ENCODE peak calls at places on chromosomes 2 and 18, in seven cellular contexts. B is adrenal gland, V is cardiac muscle cell, C is body of pancreas, H is left ventricle myocardium inferior, U is breast epithelium, A is SK-N-SH. K is an unnamed sample.

GRCh38 chr18:48529796-48530195 is 9.0 kb upstream of the CTIF start:
- DNase-seq in B (no peak), V (peak; percentile 48), C (no peak), H (no peak), U (no peak), A (no peak), K (no peak)

GRCh38 chr2:196268538-196269338 is 97.4 kb upstream of the STK17B start:
- DNase-seq in B (peak; percentile 53), V (no peak), C (no peak), H (no peak), U (no peak), A (no peak), K (no peak)

GRCh38 chr18:12702221-12703095 is at the start of the genes CEP76 and PSMG2:
- DNase-seq in B (peak; percentile 87), V (peak; percentile 95), C (peak; percentile 85), H (peak; percentile 94), U (peak; percentile 71), A (peak; percentile 96), K (peak; percentile 64)

GRCh38 chr2:75602724-75603342 is 42.1 kb upstream of the EVA1A start:
- DNase-seq in B (no peak), V (peak; percentile 57), C (no peak), H (no peak), U (peak; percentile 80), A (no peak), K (no peak)

GRCh38 chr18:71799016-71799673 is 745.0 kb downstream of the CBLN2 start:
- DNase-seq in B (no peak), V (no peak), C (no peak), H (no peak), U (no peak), A (no peak), K (no peak)

GRCh38 chr18:10424576-10425314 is 29.7 kb upstream of the APCDD1 start:
- DNase-seq in B (peak; percentile 50), V (peak; percentile 58), C (no peak), H (peak; percentile 51), U (no peak), A (no peak), K (no peak)

GRCh38 chr2:177393381-177393780 is 808 bp downstream of the AGPS start:
- DNase-seq in B (no peak), V (no peak), C (no peak), H (no peak), U (no peak), A (peak; percentile 25), K (no peak)

GRCh38 chr2:101047075-101047766 is 45.1 kb downstream of the RPL31 start:
- DNase-seq in B (peak; percentile 43), V (peak; percentile 29), C (peak; percentile 58), H (no peak), U (peak; percentile 76), A (no peak), K (no peak)

GRCh38 chr2:240170354-240170735 is 29.9 kb upstream of the OTOS start:
- DNase-seq in B (no peak), V (peak; percentile 6), C (no peak), H (no peak), U (no peak), A (no peak), K (no peak)

DNA sequence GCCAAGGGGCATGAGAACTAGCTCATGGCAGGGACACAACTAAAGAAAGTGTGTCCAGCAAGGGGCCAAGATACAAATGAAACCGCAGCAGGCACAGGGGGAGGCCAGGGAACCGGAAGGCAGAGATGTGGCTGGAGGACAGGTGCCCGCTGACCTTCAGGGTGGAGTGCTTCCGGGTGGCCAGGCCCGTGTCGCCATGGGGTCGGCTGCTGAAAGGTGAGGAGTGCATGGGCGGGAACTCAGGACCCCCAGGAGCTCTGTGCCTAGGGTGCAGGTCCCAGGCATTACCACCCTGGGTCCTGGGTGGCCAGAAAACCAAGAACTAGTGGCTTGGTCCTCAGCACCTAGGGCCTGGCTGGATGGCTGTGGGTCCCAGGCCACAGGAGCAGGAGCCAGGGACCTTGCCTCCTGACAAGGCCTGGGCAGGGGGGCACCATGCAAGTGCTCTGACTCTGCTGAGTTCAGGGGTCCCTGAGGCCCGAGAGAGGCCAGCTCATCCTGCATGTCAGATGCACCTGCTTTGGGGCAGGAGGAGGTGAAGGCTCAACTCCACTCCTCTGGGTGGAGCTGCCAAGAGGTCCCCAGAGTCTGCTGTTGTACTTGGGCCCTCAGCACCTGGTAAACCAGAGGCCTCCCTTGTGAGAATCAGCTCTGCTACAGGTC is 50.9 kb downstream of the CENPO start:
- DNase-seq in B (no peak), V (no peak), C (no peak), H (peak; percentile 4), U (no peak), A (no peak), K (no peak)
- H3K4me3 ChIP-seq in B (no peak overlapping the region), V (no peak overlapping the region), C (no peak overlapping the region), H (no peak overlapping the region), U (no peak overlapping the region), A (no peak overlapping the region), K (no peak overlapping the region)

DNA sequence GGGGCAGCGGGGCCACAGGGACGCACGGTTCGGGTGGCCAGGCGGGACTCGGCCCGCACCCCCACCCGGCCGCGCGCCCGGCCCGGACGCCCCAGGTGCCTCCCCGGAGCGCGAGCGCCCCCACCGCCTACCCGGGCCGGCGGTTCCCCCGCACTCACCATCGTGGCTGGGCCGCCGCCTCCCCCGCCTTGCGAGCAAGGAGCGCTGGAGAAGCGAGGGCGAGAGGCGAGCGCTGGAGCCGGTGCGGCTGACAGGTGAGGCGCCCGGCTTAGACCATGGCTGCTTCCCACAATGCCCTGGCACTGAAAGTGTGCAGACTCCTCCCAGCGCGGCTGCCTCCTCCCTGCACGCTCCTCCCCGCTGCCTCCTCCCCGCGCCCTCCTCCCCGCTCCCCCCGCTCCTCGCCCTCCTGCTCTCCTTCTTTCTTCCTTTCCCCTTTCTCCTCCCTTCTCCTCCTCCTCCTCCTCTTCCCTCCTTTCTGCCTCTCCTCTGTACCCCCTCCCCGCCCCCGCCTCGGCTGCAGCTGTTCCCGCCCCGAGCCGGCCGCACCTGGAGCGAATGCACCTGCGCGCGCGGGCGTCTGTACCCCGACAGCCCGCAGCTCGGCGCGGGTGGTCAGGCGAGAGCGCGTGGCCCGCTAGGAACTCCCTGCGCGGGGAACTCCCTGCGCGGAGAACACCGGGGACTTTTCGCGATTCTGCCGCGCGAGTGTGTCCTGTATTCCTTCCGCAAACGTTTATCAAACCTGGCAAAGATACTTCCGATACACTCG is at the start of gene AP1S3:
- DNase-seq in B (peak; percentile 77), V (peak; percentile 51), C (peak; percentile 86), H (peak; percentile 58), U (peak; percentile 44), A (peak; percentile 90), K (peak; percentile 54)
- TF ChIP-seq CTCF in B (no peak), V (no peak), C (peak; percentile 2), H (no peak), U (no peak), A (peak; percentile 24), K (no peak)

GRCh38 chr18:3873698-3874495 is 423.9 kb downstream of the TGIF1 start:
- DNase-seq in B (no peak), V (no peak), C (no peak), H (no peak), U (no peak), A (no peak), K (no peak)
- H3K4me3 ChIP-seq in B (no peak overlapping the region), V (no peak overlapping the region), C (no peak overlapping the region), H (no peak overlapping the region), U (no peak overlapping the region), A (peak overlapping the region; percentile 22), K (no peak overlapping the region)

GRCh38 chr18:50633992-50634391 is 74.1 kb downstream of the MAPK4 start:
- DNase-seq in B (no peak), V (no peak), C (no peak), H (no peak), U (no peak), A (no peak), K (no peak)

GRCh38 chr18:50636366-50637057 is 76.6 kb downstream of the MAPK4 start:
- DNase-seq in B (no peak), V (no peak), C (no peak), H (no peak), U (no peak), A (no peak), K (no peak)

GRCh38 chr18:50642439-50642838 is 82.6 kb downstream of the MAPK4 start:
- DNase-seq in B (no peak), V (no peak), C (no peak), H (no peak), U (no peak), A (no peak), K (no peak)

GRCh38 chr18:50637961-50638622 is 78.2 kb downstream of the MAPK4 start:
- DNase-seq in B (peak; percentile 42), V (no peak), C (no peak), H (no peak), U (no peak), A (no peak), K (no peak)

DNA sequence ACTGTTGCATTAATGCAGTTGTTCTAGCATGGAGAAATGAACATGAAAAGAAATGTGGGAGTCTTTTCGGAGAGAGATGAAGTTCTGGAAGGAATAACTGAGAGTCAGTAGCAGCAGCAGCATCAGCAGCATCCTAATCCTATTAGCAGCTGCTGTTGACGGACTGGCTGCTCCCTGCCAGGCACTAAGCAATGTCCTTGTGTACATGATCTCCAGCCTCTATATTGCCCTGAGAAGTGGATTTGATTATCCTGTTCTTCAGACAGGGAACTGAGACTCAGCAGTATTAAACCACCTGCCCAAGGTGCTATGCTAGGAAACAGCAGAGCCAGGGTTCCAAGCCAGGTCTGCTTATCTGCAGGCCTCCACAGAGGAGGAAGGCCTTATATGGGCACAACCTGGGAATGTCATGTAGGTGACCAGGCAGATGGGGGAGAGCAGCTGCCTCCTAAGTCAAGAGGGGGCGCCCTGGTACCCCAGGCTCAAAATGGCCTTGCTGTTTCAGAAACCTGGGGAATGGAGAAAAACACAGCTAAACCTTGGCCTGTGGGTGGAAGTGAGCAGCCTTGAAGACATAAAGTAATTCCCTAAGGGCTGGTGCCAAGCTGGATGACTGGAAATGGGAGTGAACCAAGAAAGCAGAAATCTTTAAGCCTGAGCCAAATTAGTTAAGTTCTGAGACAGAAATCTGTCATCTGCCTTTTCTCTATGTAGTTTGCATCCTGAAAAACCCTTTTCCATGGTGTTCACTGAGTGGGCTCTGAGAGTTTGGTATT is 78.9 kb downstream of the MAPK4 start:
- DNase-seq in B (peak; percentile 56), V (no peak), C (no peak), H (no peak), U (no peak), A (no peak), K (no peak)
- TF ChIP-seq CTCF in B (no peak), V (no peak), C (no peak), H (no peak), U (no peak), A (no peak), K (no peak)

GRCh38 chr2:25587361-25587760 is 86.0 kb downstream of the DTNB start:
- DNase-seq in B (peak; percentile 23), V (peak; percentile 40), C (no peak), H (no peak), U (no peak), A (peak; percentile 28), K (no peak)
- H3K4me3 ChIP-seq in B (no peak overlapping the region), V (no peak overlapping the region), C (no peak overlapping the region), H (no peak overlapping the region), U (no peak overlapping the region), A (no peak overlapping the region), K (no peak overlapping the region)

DNA sequence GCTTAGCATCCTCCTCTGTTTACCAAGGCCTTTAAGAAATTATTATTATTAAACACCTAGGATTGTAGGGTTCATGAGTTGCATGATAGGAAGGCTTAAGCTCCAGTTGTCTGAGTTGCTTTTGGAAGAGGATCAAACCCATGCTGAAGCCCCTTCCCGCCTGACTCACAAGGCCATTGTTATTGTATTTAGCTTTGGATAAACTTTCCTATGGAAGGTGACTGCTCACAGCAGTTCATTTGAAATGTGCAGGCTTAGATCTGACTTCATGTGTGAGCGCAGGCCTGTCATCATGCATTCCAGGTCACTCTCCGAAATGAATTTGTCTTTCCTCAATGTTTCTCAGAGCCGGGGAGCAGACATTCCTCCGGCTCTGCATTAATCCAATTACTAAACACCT is 120.0 kb downstream of the OSR1 start:
- DNase-seq in B (no peak), V (no peak), C (no peak), H (no peak), U (no peak), A (no peak), K (no peak)
- TF ChIP-seq CTCF in B (no peak), V (no peak), C (no peak), H (no peak), U (no peak), A (no peak), K (no peak)

K was measured in LNCaP clone FGC.